ENCODE peak calls at places on chromosome 21, in seven cellular contexts. One of them, this sample, is unnamed.

GRCh38 chr21:44701541-44701940 is 4.6 kb downstream of the KRTAP10-12 start:
- DNase-seq in M059J: no peak
- DNase-seq in uterus: no peak
- DNase-seq in right cardiac atrium: no peak
- DNase-seq in hepatic stellate cell: no peak
- DNase-seq in PC-3: no peak
- DNase-seq in EH: no peak
- DNase-seq in this sample: no peak

GRCh38 chr21:37449302-37449937 is 82.8 kb downstream of the DYRK1A start:
- DNase-seq in M059J: peak; percentile 48
- DNase-seq in PC-3: no peak
- DNase-seq in uterus: no peak
- DNase-seq in EH: no peak
- DNase-seq in hepatic stellate cell: no peak
- DNase-seq in right cardiac atrium: no peak
- DNase-seq in this sample: no peak

GRCh38 chr21:14591882-14592281 is 45.8 kb upstream of the SAMSN1 start:
- DNase-seq in right cardiac atrium: peak; percentile 60
- DNase-seq in hepatic stellate cell: no peak
- DNase-seq in M059J: peak; percentile 7
- DNase-seq in EH: no peak
- DNase-seq in PC-3: peak; percentile 26
- DNase-seq in uterus: peak; percentile 13
- DNase-seq in this sample: no peak

GRCh38 chr21:37430184-37430821 is 63.7 kb downstream of the DYRK1A start:
- DNase-seq in EH: no peak
- DNase-seq in right cardiac atrium: no peak
- DNase-seq in hepatic stellate cell: no peak
- DNase-seq in uterus: no peak
- DNase-seq in PC-3: peak; percentile 24
- DNase-seq in M059J: peak; percentile 26
- DNase-seq in this sample: no peak

GRCh38 chr21:44085491-44086321 is 21.5 kb upstream of the PWP2 start:
- DNase-seq in uterus: no peak
- DNase-seq in EH: no peak
- DNase-seq in PC-3: no peak
- DNase-seq in hepatic stellate cell: no peak
- DNase-seq in right cardiac atrium: peak; percentile 63
- DNase-seq in M059J: no peak
- DNase-seq in this sample: no peak

GRCh38 chr21:17003221-17003620 is 509.6 kb upstream of the CXADR start:
- DNase-seq in PC-3: no peak
- DNase-seq in uterus: no peak
- DNase-seq in EH: peak; percentile 39
- DNase-seq in M059J: peak; percentile 30
- DNase-seq in hepatic stellate cell: no peak
- DNase-seq in right cardiac atrium: no peak
- DNase-seq in this sample: no peak

GRCh38 chr21:39313042-39313456 is 383 bp downstream of the BRWD1 start:
- DNase-seq in M059J: no peak
- DNase-seq in uterus: peak; percentile 33
- DNase-seq in right cardiac atrium: peak; percentile 76
- DNase-seq in EH: no peak
- DNase-seq in PC-3: no peak
- DNase-seq in hepatic stellate cell: no peak
- DNase-seq in this sample: no peak

GRCh38 chr21:32494946-32495703 is 82.6 kb downstream of the EVA1C start:
- DNase-seq in PC-3: peak; percentile 89
- DNase-seq in right cardiac atrium: no peak
- DNase-seq in M059J: peak; percentile 97
- DNase-seq in uterus: peak; percentile 73
- DNase-seq in hepatic stellate cell: no peak
- DNase-seq in EH: peak; percentile 93
- DNase-seq in this sample: no peak

GRCh38 chr21:34881894-34882371 is 167.2 kb downstream of the RUNX1 start:
- DNase-seq in hepatic stellate cell: peak; percentile 68
- DNase-seq in PC-3: peak; percentile 96
- DNase-seq in M059J: peak; percentile 94
- DNase-seq in right cardiac atrium: no peak
- DNase-seq in EH: peak; percentile 91
- DNase-seq in uterus: no peak
- DNase-seq in this sample: peak; percentile 75

GRCh38 chr21:42220138-42220701 is 1.3 kb downstream of the ABCG1 start:
- DNase-seq in uterus: peak; percentile 54
- DNase-seq in EH: peak; percentile 51
- DNase-seq in right cardiac atrium: peak; percentile 67
- DNase-seq in PC-3: peak; percentile 84
- DNase-seq in hepatic stellate cell: no peak
- DNase-seq in M059J: peak; percentile 22
- DNase-seq in this sample: peak; percentile 79

GRCh38 chr21:30979054-30979453 is 59.2 kb downstream of the KRTAP19-8 start:
- DNase-seq in PC-3: no peak
- DNase-seq in hepatic stellate cell: no peak
- DNase-seq in uterus: no peak
- DNase-seq in EH: no peak
- DNase-seq in right cardiac atrium: no peak
- DNase-seq in M059J: no peak
- DNase-seq in this sample: no peak

GRCh38 chr21:44703731-44704635 is 7.0 kb downstream of the KRTAP10-12 start:
- DNase-seq in PC-3: no peak
- DNase-seq in right cardiac atrium: no peak
- DNase-seq in EH: no peak
- DNase-seq in M059J: no peak
- DNase-seq in hepatic stellate cell: no peak
- DNase-seq in uterus: no peak
- DNase-seq in this sample: no peak

This sample was measured in Caki2.